ENCODE peak calls at places on chromosome 3, in eight cellular contexts. P is progenitor cell of endocrine pancreas, U is fibroblast of mammary gland, H is IMR-90, A is dorsolateral prefrontal cortex, B is transverse colon, W is endothelial cell of umbilical vein, T is type B pancreatic cell. M is an unnamed sample.

GRCh38 chr3:114645392-114645791 is 351.6 kb downstream of the TIGIT start:
- DNase-seq in H (peak; percentile 58), P (no peak), T (no peak), A (no peak), B (no peak), W (no peak), U (no peak), M (no peak)

GRCh38 chr3:179688847-179689246 is 36.0 kb downstream of the USP13 start:
- DNase-seq in U (peak; percentile 26), P (no peak), W (no peak), B (no peak), T (no peak), H (peak; percentile 58), A (no peak), M (no peak)

GRCh38 chr3:124395584-124396340 is 334.5 kb upstream of the UMPS start:
- DNase-seq in B (no peak), W (no peak), P (no peak), A (no peak), U (peak; percentile 33), H (peak; percentile 6), T (no peak), M (no peak)

GRCh38 chr3:125250973-125251372 is 38.4 kb upstream of the SLC12A8 start:
- DNase-seq in B (no peak), P (no peak), T (no peak), A (no peak), W (no peak), U (no peak), H (no peak), M (no peak)

GRCh38 chr3:106126016-106126525 is 257.3 kb upstream of the CBLB start:
- DNase-seq in A (no peak), P (no peak), B (no peak), H (peak; percentile 22), W (no peak), T (no peak), U (no peak), M (no peak)

GRCh38 chr3:100425321-100425720 is 24.0 kb downstream of the LNP1 start:
- DNase-seq in T (no peak), A (no peak), B (no peak), H (no peak), P (no peak), W (peak; percentile 8), U (no peak), M (no peak)

GRCh38 chr3:29639621-29640290 is 358.9 kb downstream of the RBMS3 start:
- DNase-seq in B (no peak), A (no peak), P (no peak), U (no peak), T (no peak), H (peak; percentile 24), W (peak; percentile 30), M (no peak)

GRCh38 chr3:186109897-186110803 is 1.3 kb upstream of the ETV5 start:
- DNase-seq in A (no peak), W (peak; percentile 48), B (no peak), H (peak; percentile 21), T (no peak), U (peak; percentile 34), P (no peak), M (no peak)

GRCh38 chr3:194577985-194578905 is 55.0 kb downstream of the TMEM44 start:
- DNase-seq in T (no peak), B (peak; percentile 33), H (peak; percentile 96), P (no peak), W (peak; percentile 89), A (no peak), U (peak; percentile 96), M (no peak)

GRCh38 chr3:64796597-64796996 is 108.8 kb upstream of the ADAMTS9 start:
- DNase-seq in A (no peak), B (no peak), W (peak; percentile 88), U (no peak), H (no peak), T (no peak), P (no peak), M (no peak)

GRCh38 chr3:111072016-111072891 is 638 bp downstream of the NECTIN3 start:
- DNase-seq in A (no peak), T (peak; percentile 75), W (peak; percentile 37), B (peak; percentile 54), P (peak; percentile 34), H (peak; percentile 25), U (peak; percentile 40), M (peak; percentile 36)

GRCh38 chr3:41065340-41065739 is 134.0 kb upstream of the CTNNB1 start:
- DNase-seq in B (no peak), H (no peak), A (no peak), W (no peak), T (no peak), P (no peak), U (no peak), M (no peak)

GRCh38 chr3:177201707-177202397 is 4.6 kb upstream of the TBL1XR1 start:
- DNase-seq in B (peak; percentile 42), P (no peak), W (no peak), H (peak; percentile 62), U (no peak), A (no peak), T (no peak), M (peak; percentile 79)

GRCh38 chr3:187112934-187113793 is 26.1 kb downstream of the RPL39L start:
- DNase-seq in W (peak; percentile 64), A (no peak), T (no peak), U (peak; percentile 55), B (no peak), P (no peak), H (peak; percentile 48), M (peak; percentile 19)

GRCh38 chr3:133568294-133569014 is 5.0 kb upstream of the CDV3 start:
- DNase-seq in U (peak; percentile 97), B (no peak), H (peak; percentile 92), T (no peak), P (no peak), A (no peak), W (peak; percentile 65), M (no peak)

GRCh38 chr3:158471639-158472294 is 99.2 kb upstream of the MLF1 start:
- DNase-seq in W (peak; percentile 94), A (no peak), T (no peak), H (peak; percentile 97), B (no peak), U (peak; percentile 97), P (no peak), M (no peak)

GRCh38 chr3:196650740-196651311 is 11.3 kb downstream of the NRROS start:
- DNase-seq in B (no peak), P (no peak), U (peak; percentile 98), H (peak; percentile 98), W (peak; percentile 98), A (no peak), T (no peak), M (no peak)

GRCh38 chr3:58625196-58625595 is 41.4 kb downstream of the FAM3D start:
- DNase-seq in U (no peak), P (no peak), H (no peak), T (no peak), W (no peak), A (no peak), B (no peak), M (no peak)

GRCh38 chr3:10575601-10576160 is 70.3 kb upstream of the ATP2B2 start:
- DNase-seq in U (no peak), P (no peak), H (no peak), T (no peak), A (no peak), B (no peak), W (no peak), M (no peak)

GRCh38 chr3:40770046-40770445 is 245.3 kb downstream of the ZNF621 start:
- DNase-seq in U (no peak), H (no peak), P (no peak), T (no peak), A (no peak), W (peak; percentile 14), B (peak; percentile 40), M (no peak)

GRCh38 chr3:33355611-33356010 is 78.4 kb downstream of the FBXL2 start:
- DNase-seq in T (no peak), B (no peak), P (no peak), W (peak; percentile 39), A (no peak), U (peak; percentile 76), H (peak; percentile 61), M (no peak)

GRCh38 chr3:45218578-45219390 is 7.3 kb downstream of the TMEM158 start:
- DNase-seq in H (peak; percentile 76), T (no peak), U (peak; percentile 84), W (no peak), B (no peak), P (no peak), A (no peak), M (no peak)

GRCh38 chr3:37779289-37780152 is 82.2 kb upstream of the CTDSPL start:
- DNase-seq in B (no peak), A (no peak), H (peak; percentile 82), U (peak; percentile 83), W (peak; percentile 76), P (peak; percentile 22), T (no peak), M (peak; percentile 74)

GRCh38 chr3:160040181-160040580 is 51.5 kb downstream of the IL12A start:
- DNase-seq in A (no peak), B (no peak), U (no peak), P (no peak), W (no peak), T (no peak), H (peak; percentile 18), M (no peak)

GRCh38 chr3:64908292-64908691 is 220.5 kb upstream of the ADAMTS9 start:
- DNase-seq in U (peak; percentile 31), T (no peak), H (peak; percentile 36), B (no peak), A (no peak), P (no peak), W (peak; percentile 90), M (no peak)

GRCh38 chr3:121855555-121855954 is 20.5 kb downstream of the EAF2 start:
- DNase-seq in P (no peak), A (no peak), U (peak; percentile 11), H (no peak), B (no peak), W (peak; percentile 8), T (no peak), M (no peak)
- TF ChIP-seq CTCF in P (peak; percentile 58), A (no peak), U (peak; percentile 35), H (peak; percentile 5), B (peak; percentile 20), W (no peak), T (peak; percentile 39), M (no peak)

GRCh38 chr3:167837430-167837829 is 101.9 kb downstream of the SERPINI1 start:
- DNase-seq in U (peak; percentile 25), T (no peak), H (no peak), W (no peak), B (no peak), P (no peak), A (no peak), M (no peak)
- TF ChIP-seq CTCF in U (peak; percentile 5), T (peak; percentile 17), H (peak; percentile 19), W (no peak), B (no peak), P (no peak), A (peak; percentile 48), M (no peak)

GRCh38 chr3:84600703-84601225 is 358.0 kb upstream of the CADM2 start:
- DNase-seq in P (no peak), A (no peak), B (no peak), U (no peak), H (no peak), T (no peak), W (no peak), M (no peak)
- TF ChIP-seq CTCF in P (no peak), A (no peak), B (no peak), U (no peak), H (no peak), T (no peak), W (no peak), M (no peak)

DNA sequence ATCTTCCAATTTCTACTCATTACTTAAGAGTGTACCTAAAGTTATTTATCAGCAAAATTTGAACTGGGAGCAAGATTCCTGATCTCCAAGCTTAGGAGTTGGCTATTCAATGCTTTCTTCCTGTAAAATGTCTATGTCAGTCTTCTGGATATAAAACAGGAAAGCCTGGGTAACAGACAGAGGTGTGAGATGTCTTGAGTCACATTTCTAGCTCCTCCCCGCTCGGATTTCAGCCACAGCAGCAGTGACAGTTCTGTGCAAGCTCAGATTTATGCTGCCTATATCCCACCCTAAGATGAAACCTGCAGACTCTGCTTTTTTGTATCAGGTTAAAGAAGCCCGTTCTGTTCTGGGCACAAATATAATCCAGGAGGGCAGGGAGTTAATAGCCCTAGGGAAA is 2.1 kb upstream of the ARMC8 start:
- DNase-seq in T (no peak), H (peak; percentile 13), A (no peak), U (peak; percentile 44), W (no peak), B (no peak), P (no peak), M (no peak)
- TF ChIP-seq CTCF in T (no peak), H (no peak), A (no peak), U (no peak), W (no peak), B (no peak), P (no peak), M (no peak)